ENCODE peak calls at places on chromosomes 4 and X, in five cellular contexts. I, G, X, D and Z are unnamed samples.

GRCh38 chrX:40140706-40141499 is 43.1 kb upstream of the BCOR start:
- DNase-seq in X (peak), I (peak), G (no peak), D (no peak), Z (peak)

GRCh38 chrX:86148594-86148993 is 343 bp downstream of the DACH2 start:
- DNase-seq in G (no peak), X (no peak), D (no peak), I (no peak), Z (no peak)

GRCh38 chr4:151238477-151238876 is 38.5 kb upstream of the PRSS48 start:
- DNase-seq in I (peak), D (no peak), G (peak), X (peak), Z (no peak)

GRCh38 chrX:47143894-47144625 is 442 bp downstream of the NDUFB11 start:
- DNase-seq in X (peak), G (no peak), I (peak), D (peak), Z (peak)

GRCh38 chr4:177879851-177880250 is 437.6 kb upstream of the AGA start:
- DNase-seq in X (no peak), D (no peak), I (no peak), G (peak), Z (no peak)

GRCh38 chrX:98296129-98296528 is 1412.4 kb downstream of the RPA4 start:
- DNase-seq in I (no peak), X (no peak), D (no peak), G (no peak), Z (no peak)

GRCh38 chr4:1536579-1537409 is 130.6 kb upstream of the NKX1-1 start:
- DNase-seq in G (no peak), X (no peak), I (no peak), D (no peak), Z (no peak)

GRCh38 chrX:140918398-140919043 is 83.9 kb upstream of the SPANXB1 start:
- DNase-seq in G (peak), X (peak), D (no peak), I (peak), Z (peak)

GRCh38 chr4:170102426-170102825 is 12.7 kb upstream of the AADAT start:
- DNase-seq in D (no peak), X (peak), G (no peak), I (no peak), Z (no peak)

GRCh38 chr4:105895609-105896460 is 564 bp downstream of the NPNT start:
- DNase-seq in X (peak), G (no peak), D (peak), I (no peak), Z (peak)

GRCh38 chrX:47815901-47816845 is 20.5 kb upstream of the ZNF81 start:
- DNase-seq in D (peak), I (no peak), G (peak), X (peak), Z (no peak)

GRCh38 chrX:108304210-108304609 is 134.0 kb downstream of the COL4A6 start:
- DNase-seq in X (peak), D (no peak), G (no peak), I (peak), Z (peak)

GRCh38 chrX:20015945-20016617 is 25.2 kb upstream of the BCLAF3 start:
- DNase-seq in X (peak), D (no peak), G (no peak), I (no peak), Z (no peak)

GRCh38 chr4:98377626-98378025 is 116.4 kb downstream of the RAP1GDS1 start:
- DNase-seq in D (no peak), X (peak), G (no peak), I (peak), Z (no peak)

GRCh38 chr4:159382875-159383568 is 280.1 kb downstream of the RAPGEF2 start:
- DNase-seq in G (no peak), D (no peak), X (peak), I (no peak), Z (no peak)

GRCh38 chr4:159384017-159384416 is 281.1 kb downstream of the RAPGEF2 start:
- DNase-seq in D (no peak), X (no peak), G (no peak), I (no peak), Z (no peak)

GRCh38 chr4:159383569-159383934 is 280.7 kb downstream of the RAPGEF2 start:
- DNase-seq in D (no peak), G (no peak), X (no peak), I (no peak), Z (no peak)

GRCh38 chr4:159386620-159387019 is 283.7 kb downstream of the RAPGEF2 start:
- DNase-seq in G (no peak), X (no peak), I (no peak), D (no peak), Z (no peak)

DNA sequence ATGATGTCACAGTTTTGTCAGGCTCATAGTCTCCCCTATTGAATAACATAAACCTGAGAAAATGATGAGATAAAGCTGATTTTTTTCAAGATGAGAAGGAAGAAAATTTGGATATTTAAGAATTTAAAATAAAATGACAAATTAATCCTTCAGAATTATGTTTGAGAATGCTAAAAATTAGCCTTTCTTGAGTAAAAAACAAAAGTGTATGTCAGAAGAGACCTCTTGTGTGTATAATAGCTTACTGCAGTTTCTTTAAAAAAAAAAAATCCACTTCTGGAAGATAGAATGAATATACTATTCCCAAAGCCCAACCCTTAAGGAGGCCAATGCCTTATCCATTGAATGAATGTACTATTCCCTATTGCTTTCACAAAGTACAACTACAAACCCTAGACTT is 281.7 kb downstream of the RAPGEF2 start:
- DNase-seq in D (no peak), X (no peak), I (no peak), G (no peak), Z (no peak)
- TF ChIP-seq CTCF in D (no peak), X (peak), I (peak), G (no peak), Z (no peak)

DNA sequence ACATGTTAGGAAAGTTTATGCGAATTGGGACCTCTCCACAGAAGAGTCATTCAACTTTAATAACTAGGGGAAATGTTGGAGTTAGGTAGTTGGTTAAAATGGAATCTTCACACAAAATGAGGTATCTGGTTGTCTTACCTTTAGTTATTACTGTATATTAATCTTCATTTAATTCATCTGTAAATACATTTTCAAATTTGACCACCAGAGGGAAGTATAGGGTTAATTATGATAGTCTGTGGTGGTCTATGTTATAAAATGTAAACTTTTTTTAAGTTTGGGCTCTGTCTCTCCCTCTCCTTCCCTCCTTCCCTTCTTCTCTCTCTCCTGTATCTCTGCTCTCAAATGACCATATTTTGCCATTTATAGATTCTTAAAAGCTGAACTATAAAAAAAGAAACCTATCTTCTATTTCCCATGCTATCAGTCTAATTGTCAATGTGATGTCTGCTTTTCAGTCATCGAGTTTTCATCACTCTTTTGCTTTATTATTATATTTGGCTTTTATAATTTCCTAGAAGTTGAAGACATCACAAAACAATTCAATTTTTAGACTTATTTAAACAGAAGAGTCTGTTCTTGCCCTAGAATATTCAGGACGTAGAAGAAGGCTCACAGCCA is 49.8 kb downstream of the TMEM144 start:
- DNase-seq in D (no peak), I (peak), X (peak), G (peak), Z (no peak)
- TF ChIP-seq CTCF in D (no peak), I (peak), X (peak), G (peak), Z (no peak)

GRCh38 chr4:186191266-186192067 is at the start of gene CYP4V2:
- DNase-seq in D (peak), I (peak), G (peak), X (peak), Z (peak)
- TF ChIP-seq CTCF in D (peak), I (peak), G (peak), X (peak), Z (no peak)

GRCh38 chr4:133839326-133839725 is 362.3 kb downstream of the PABPC4L start:
- DNase-seq in D (no peak), X (peak), G (peak), I (peak), Z (no peak)
- TF ChIP-seq CTCF in D (no peak), X (no peak), G (no peak), I (peak), Z (no peak)

GRCh38 chr4:142741995-142742394 is 104.1 kb downstream of the INPP4B start:
- DNase-seq in G (no peak), D (no peak), X (no peak), I (no peak), Z (no peak)

DNA sequence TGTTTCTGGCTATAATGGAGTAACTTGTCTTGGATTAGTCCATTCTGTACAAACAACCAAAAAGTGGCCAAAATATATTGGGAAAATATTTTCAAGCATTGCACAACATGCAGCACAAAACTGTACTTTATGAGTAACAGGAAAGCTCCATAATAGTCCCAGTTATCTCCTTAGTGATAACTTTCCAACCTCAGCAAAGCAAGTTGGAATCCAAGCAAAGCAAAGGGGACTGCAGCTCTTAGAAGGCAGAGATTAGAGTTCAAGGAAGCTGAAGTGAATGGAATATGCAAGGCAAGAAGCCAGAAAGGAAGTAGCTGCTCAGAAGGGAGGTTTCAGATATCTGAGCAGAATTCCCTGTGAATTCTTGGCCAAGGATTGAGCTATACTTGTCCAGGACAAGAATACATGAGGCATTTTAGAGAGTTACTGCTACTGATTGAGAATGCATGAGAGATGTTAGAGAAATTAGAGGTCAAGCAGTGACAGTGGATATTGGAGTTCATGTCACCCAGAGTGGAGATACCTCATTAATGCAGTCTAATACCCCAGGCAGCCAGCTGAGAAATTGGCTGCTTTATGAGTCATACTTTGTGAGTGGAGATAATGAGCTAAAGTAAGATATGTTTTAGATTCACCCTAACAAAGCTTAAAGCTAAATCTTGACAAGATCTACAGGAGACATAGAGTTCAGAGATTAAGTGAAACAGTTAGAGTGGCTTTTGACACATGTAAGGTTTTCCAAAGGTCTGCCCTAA is 102.9 kb downstream of the INPP4B start:
- DNase-seq in I (peak), G (no peak), X (peak), D (no peak), Z (peak)
- TF ChIP-seq CTCF in I (no peak), G (no peak), X (no peak), D (no peak), Z (no peak)

DNA sequence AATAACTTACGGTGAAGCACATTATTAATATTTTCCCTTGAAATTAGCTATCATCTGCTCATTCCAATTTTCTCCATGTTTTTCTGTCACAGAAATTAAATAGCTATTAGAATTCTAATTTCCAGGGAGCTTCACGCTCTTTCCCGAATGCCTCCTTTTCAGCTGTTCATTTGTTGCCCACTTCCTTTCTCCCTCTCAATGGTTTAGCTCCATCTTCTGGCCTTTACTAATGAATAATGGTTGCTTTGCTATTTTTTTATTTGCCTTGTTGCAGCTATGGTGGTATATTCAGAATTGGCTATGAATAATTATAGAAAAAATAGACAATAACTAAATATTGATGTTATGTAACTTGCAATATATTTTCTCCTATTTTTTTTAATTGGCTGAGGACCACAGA is 70.5 kb downstream of the GRIA2 start:
- DNase-seq in X (peak), I (no peak), D (no peak), G (no peak), Z (no peak)
- TF ChIP-seq CTCF in X (no peak), I (peak), D (no peak), G (no peak), Z (no peak)

GRCh38 chrX:65582450-65583082 is 48.0 kb upstream of the LAS1L start:
- DNase-seq in X (no peak), I (no peak), D (no peak), G (no peak), Z (no peak)
- TF ChIP-seq CTCF in X (no peak), I (no peak), D (no peak), G (no peak), Z (no peak)